ENCODE peak calls at places on chromosome 11, in ten cellular contexts. P is hippocampal formation, B is pulmonary artery endothelial cell, Y is cardiac fibroblast, O is NCI-H345, E is tibial nerve, A is substantia nigra, S is B cell, Z is neural progenitor cell, W is ovary. D is an unnamed sample.

GRCh38 chr11:106304274-106304673 is 226.8 kb downstream of the AASDHPPT start:
- DNase-seq in P (no peak), E (no peak), S (no peak), B (no peak), O (no peak), W (no peak), Z (no peak), Y (peak), A (no peak), D (no peak)

GRCh38 chr11:17776213-17776875 is 41.8 kb downstream of the KCNC1 start:
- DNase-seq in W (no peak), S (no peak), Y (no peak), A (no peak), Z (no peak), B (no peak), P (no peak), O (no peak), E (no peak), D (no peak)

GRCh38 chr11:92765965-92766371 is 203.5 kb upstream of the MTNR1B start:
- DNase-seq in Z (peak), Y (peak), W (peak), E (no peak), B (no peak), A (no peak), O (no peak), S (no peak), P (no peak), D (peak)

GRCh38 chr11:514606-515005 is 7.6 kb upstream of the RNH1 start:
- DNase-seq in O (no peak), W (no peak), Y (no peak), S (no peak), B (no peak), A (no peak), P (no peak), Z (no peak), E (no peak), D (no peak)

GRCh38 chr11:124415356-124415923 is 9.2 kb downstream of the OR8B4 start:
- DNase-seq in Z (peak), O (peak), Y (peak), A (no peak), B (peak), S (peak), E (no peak), P (peak), W (no peak), D (peak)

GRCh38 chr11:2987881-2988280 is 4.2 kb downstream of the NAP1L4 start:
- DNase-seq in W (no peak), Y (no peak), P (no peak), O (no peak), S (no peak), B (no peak), Z (no peak), A (no peak), E (no peak), D (no peak)

GRCh38 chr11:69167916-69168691 is 12.4 kb downstream of the SMIM38 start:
- DNase-seq in W (no peak), Z (no peak), A (no peak), Y (peak), O (no peak), B (no peak), E (no peak), S (no peak), P (no peak), D (no peak)

GRCh38 chr11:31818874-31819331 is 7.8 kb upstream of the PAX6 start:
- DNase-seq in E (no peak), W (no peak), B (no peak), O (no peak), P (no peak), Z (peak), A (no peak), S (peak), Y (no peak), D (no peak)

GRCh38 chr11:62548545-62549335 is 2.1 kb upstream of the AHNAK start:
- DNase-seq in B (no peak), A (no peak), S (no peak), W (no peak), E (no peak), O (no peak), P (no peak), Z (no peak), Y (peak), D (no peak)

GRCh38 chr11:107567739-107568335 is 2.3 kb upstream of the ALKBH8 start:
- DNase-seq in E (no peak), Y (no peak), P (no peak), S (peak), W (no peak), B (no peak), Z (no peak), O (no peak), A (no peak), D (no peak)

GRCh38 chr11:108959124-108959761 is 294.4 kb downstream of the DDX10 start:
- DNase-seq in O (no peak), B (no peak), P (no peak), E (no peak), Z (no peak), W (no peak), S (no peak), Y (no peak), A (no peak), D (no peak)

GRCh38 chr11:119635776-119636175 is 93.2 kb downstream of the NECTIN1 start:
- DNase-seq in W (no peak), E (no peak), B (no peak), A (no peak), O (no peak), S (no peak), Z (no peak), P (no peak), Y (no peak), D (no peak)

GRCh38 chr11:746289-747175 is 732 bp upstream of the TALDO1 start:
- DNase-seq in A (no peak), W (no peak), P (peak), Y (peak), E (no peak), B (no peak), O (peak), Z (peak), S (no peak), D (no peak)

GRCh38 chr11:86606270-86606848 is 66.1 kb downstream of the ME3 start:
- DNase-seq in E (no peak), A (no peak), Z (no peak), S (no peak), P (no peak), Y (no peak), B (no peak), W (no peak), O (no peak), D (no peak)

GRCh38 chr11:129248618-129249017 is 56.5 kb upstream of the ARHGAP32 start:
- DNase-seq in Z (no peak), E (no peak), O (no peak), Y (peak), A (no peak), B (no peak), P (no peak), W (no peak), S (no peak), D (no peak)

GRCh38 chr11:43989162-43989961 is 46.9 kb downstream of the C11orf96 start:
- DNase-seq in Z (no peak), S (no peak), O (no peak), A (no peak), W (peak), B (no peak), E (peak), Y (peak), P (no peak), D (no peak)

GRCh38 chr11:132746305-132746704 is 786.0 kb downstream of the OPCML start:
- DNase-seq in O (no peak), P (no peak), Z (no peak), W (no peak), A (no peak), S (no peak), Y (no peak), B (no peak), E (no peak), D (no peak)

GRCh38 chr11:83923961-83924360 is 637.8 kb upstream of the CCDC90B start:
- DNase-seq in Y (no peak), B (no peak), S (no peak), E (no peak), P (no peak), A (no peak), W (no peak), Z (no peak), O (no peak), D (no peak)

GRCh38 chr11:70796601-70797000 is 398.3 kb downstream of the CTTN start:
- DNase-seq in E (no peak), Y (no peak), P (no peak), Z (peak), S (no peak), A (no peak), W (no peak), B (no peak), O (no peak), D (no peak)

GRCh38 chr11:48150213-48150612 is 66.4 kb upstream of the OR4B1 start:
- DNase-seq in Y (peak), O (no peak), Z (no peak), B (peak), W (no peak), P (no peak), E (no peak), S (no peak), A (no peak), D (no peak)

GRCh38 chr11:47233051-47233450 is 15.6 kb downstream of the ACP2 start:
- DNase-seq in W (no peak), A (no peak), Z (no peak), B (no peak), S (no peak), Y (no peak), O (no peak), E (no peak), P (no peak), D (no peak)

GRCh38 chr11:34049058-34049457 is 2.5 kb upstream of the CAPRIN1 start:
- DNase-seq in Z (no peak), S (no peak), E (no peak), W (no peak), B (no peak), O (no peak), Y (no peak), P (no peak), A (no peak), D (no peak)

GRCh38 chr11:117203069-117203407 is 3.9 kb downstream of the TAGLN start:
- DNase-seq in B (no peak), E (no peak), S (no peak), A (no peak), P (no peak), Z (no peak), O (no peak), Y (no peak), W (no peak), D (no peak)